ENCODE peak calls at places on chromosomes 16 and 17, in eight cellular contexts. N is ureter, C is posterior cingulate gyrus, D is SW480, W is HTR-8/SVneo, M is GM23338, X is Ammon's horn, L is ACHN. V is an unnamed sample.

GRCh38 chr16:71255721-71256120 is 25.2 kb upstream of the HYDIN start:
- DNase-seq in L (no peak), M (no peak), C (peak; percentile 43), X (peak; percentile 79), N (no peak), D (no peak), W (no peak), V (no peak)

GRCh38 chr17:18183334-18184142 is at the start of gene ALKBH5:
- DNase-seq in M (peak; percentile 99), L (peak; percentile 100), W (peak; percentile 100), C (peak; percentile 97), D (peak; percentile 99), N (peak; percentile 98), X (peak; percentile 99), V (peak; percentile 99)

GRCh38 chr16:10100829-10101228 is 81.4 kb downstream of the GRIN2A start:
- DNase-seq in X (no peak), C (no peak), W (no peak), L (no peak), D (no peak), M (no peak), N (no peak), V (no peak)

GRCh38 chr16:9709221-9709620 is 473.0 kb downstream of the GRIN2A start:
- DNase-seq in D (no peak), X (no peak), N (no peak), M (no peak), C (no peak), W (no peak), L (no peak), V (no peak)

GRCh38 chr16:47806309-47806847 is 345.2 kb downstream of the PHKB start:
- DNase-seq in W (no peak), M (no peak), C (no peak), D (no peak), X (no peak), N (no peak), L (no peak), V (no peak)

GRCh38 chr17:78409191-78409621 is 30.8 kb downstream of the PGS1 start:
- DNase-seq in W (no peak), N (peak; percentile 67), M (no peak), L (no peak), C (no peak), D (peak; percentile 71), X (no peak), V (no peak)

GRCh38 chr17:38578229-38578628 is 27.5 kb downstream of the SRCIN1 start:
- DNase-seq in C (no peak), L (no peak), D (no peak), W (no peak), M (peak; percentile 80), N (no peak), X (no peak), V (no peak)

GRCh38 chr17:76912585-76912984 is 44.4 kb downstream of the MGAT5B start:
- DNase-seq in D (no peak), L (no peak), M (no peak), N (no peak), C (no peak), X (no peak), W (no peak), V (no peak)

GRCh38 chr17:76007850-76008165 is 7.2 kb downstream of the CDK3 start:
- DNase-seq in N (no peak), W (no peak), C (no peak), M (no peak), X (no peak), L (no peak), D (no peak), V (no peak)

GRCh38 chr17:11944587-11944986 is 52.7 kb downstream of the ZNF18 start:
- DNase-seq in M (no peak), L (no peak), W (no peak), X (no peak), D (peak; percentile 37), N (no peak), C (no peak), V (no peak)

GRCh38 chr17:80106176-80106575 is 4.8 kb downstream of the GAA start:
- DNase-seq in L (no peak), C (no peak), N (no peak), W (no peak), D (no peak), X (no peak), M (no peak), V (no peak)

GRCh38 chr17:61230972-61231820 is 168.4 kb upstream of the TBX2 start:
- DNase-seq in M (no peak), X (no peak), N (no peak), W (no peak), L (no peak), C (no peak), D (no peak), V (no peak)

GRCh38 chr17:45740553-45741330 is 43.4 kb upstream of the CRHR1 start:
- DNase-seq in X (peak; percentile 72), M (peak; percentile 97), D (peak; percentile 76), W (peak; percentile 67), N (no peak), L (peak; percentile 35), C (peak; percentile 64), V (no peak)

GRCh38 chr17:55492951-55493350 is 18.3 kb downstream of the SMIM36 start:
- DNase-seq in N (no peak), D (no peak), W (no peak), M (no peak), L (no peak), C (no peak), X (peak; percentile 24), V (no peak)

GRCh38 chr16:83356986-83357385 is 450.8 kb upstream of the HSBP1 start:
- DNase-seq in W (no peak), M (no peak), L (no peak), C (no peak), D (no peak), X (no peak), N (no peak), V (no peak)

GRCh38 chr16:2042171-2042570 is 5.5 kb downstream of the NTHL1 start:
- DNase-seq in X (no peak), C (no peak), M (no peak), L (no peak), W (no peak), N (no peak), D (no peak), V (no peak)

GRCh38 chr17:67912656-67913055 is 83.6 kb downstream of the C17orf58 start:
- DNase-seq in L (no peak), M (no peak), D (no peak), X (no peak), N (no peak), W (no peak), C (no peak), V (no peak)

GRCh38 chr16:85392756-85393673 is 220.1 kb upstream of the GSE1 start:
- DNase-seq in N (peak; percentile 39), D (no peak), M (no peak), X (no peak), W (no peak), L (no peak), C (no peak), V (no peak)

GRCh38 chr16:53097190-53097589 is 42.4 kb downstream of the CHD9 start:
- DNase-seq in X (no peak), C (no peak), D (no peak), L (no peak), M (no peak), W (no peak), N (no peak), V (no peak)

GRCh38 chr16:50207652-50208051 is 54.5 kb downstream of the TENT4B start:
- DNase-seq in L (peak; percentile 26), X (no peak), D (no peak), M (no peak), N (no peak), W (no peak), C (no peak), V (no peak)

GRCh38 chr16:74844041-74844826 is 69.6 kb upstream of the FA2H start:
- DNase-seq in X (no peak), D (no peak), W (no peak), L (no peak), C (no peak), M (no peak), N (no peak), V (no peak)

GRCh38 chr17:45338023-45338781 is 21.4 kb upstream of the MAP3K14 start:
- DNase-seq in M (no peak), W (no peak), N (no peak), L (no peak), D (no peak), C (no peak), X (no peak), V (no peak)